ENCODE peak calls at places on chromosome 16, in ten cellular contexts. E, Q, G, B, S, C, L, W, R and H are unnamed samples.

GRCh38 chr16:31452631-31453106 is 6.6 kb upstream of the ARMC5 start:
- DNase-seq in R (peak), C (no peak), Q (no peak), E (no peak), B (no peak), G (no peak), W (no peak), L (peak), S (peak), H (no peak)

GRCh38 chr16:84979516-84979915 is 31.8 kb downstream of the ZDHHC7 start:
- DNase-seq in Q (no peak), S (no peak), C (no peak), W (no peak), E (no peak), R (no peak), B (no peak), L (no peak), G (no peak), H (no peak)

GRCh38 chr16:88857728-88858339 is 907 bp downstream of the TRAPPC2L start:
- DNase-seq in E (peak), C (peak), G (peak), S (peak), B (peak), L (peak), R (peak), W (peak), Q (no peak), H (peak)

GRCh38 chr16:20323591-20324117 is 3.7 kb downstream of the GP2 start:
- DNase-seq in R (no peak), G (no peak), B (no peak), S (no peak), Q (peak), W (no peak), L (no peak), C (no peak), E (no peak), H (no peak)

GRCh38 chr16:70805787-70806186 is 4.8 kb upstream of the VAC14 start:
- DNase-seq in C (no peak), W (no peak), E (no peak), G (no peak), Q (no peak), S (peak), B (peak), R (no peak), L (peak), H (no peak)

GRCh38 chr16:69328854-69329316 is 1.5 kb downstream of the PDF start:
- DNase-seq in G (no peak), W (no peak), C (peak), B (peak), S (no peak), L (peak), E (peak), Q (no peak), R (no peak), H (no peak)

GRCh38 chr16:349211-349610 is 3.3 kb downstream of the AXIN1 start:
- DNase-seq in Q (no peak), L (no peak), S (no peak), E (no peak), G (no peak), B (no peak), R (no peak), C (no peak), W (no peak), H (no peak)

GRCh38 chr16:22035094-22035675 is 27.3 kb downstream of the MOSMO start:
- DNase-seq in W (no peak), G (no peak), L (peak), R (no peak), Q (peak), E (peak), C (no peak), S (no peak), B (no peak), H (no peak)

GRCh38 chr16:85284138-85284897 is 172.0 kb upstream of the CIBAR2 start:
- DNase-seq in W (peak), C (no peak), S (no peak), G (no peak), B (no peak), R (no peak), E (no peak), Q (no peak), L (no peak), H (no peak)

GRCh38 chr16:9134739-9135138 is 43.3 kb downstream of the HAPSTR1 start:
- DNase-seq in R (no peak), B (peak), S (no peak), C (peak), E (peak), L (peak), Q (peak), W (peak), G (no peak), H (peak)

GRCh38 chr16:88657371-88657770 is 5.5 kb downstream of the MVD start:
- DNase-seq in B (no peak), C (no peak), S (no peak), G (no peak), W (no peak), Q (no peak), E (no peak), L (no peak), R (no peak), H (no peak)

GRCh38 chr16:85102106-85102630 is 10.1 kb downstream of the CIBAR2 start:
- DNase-seq in C (no peak), W (no peak), Q (no peak), S (no peak), E (no peak), R (no peak), B (no peak), L (no peak), G (no peak), H (no peak)

GRCh38 chr16:85485379-85485778 is 127.7 kb upstream of the GSE1 start:
- DNase-seq in G (no peak), C (no peak), E (no peak), S (no peak), L (no peak), R (no peak), Q (peak), W (no peak), B (no peak), H (no peak)

GRCh38 chr16:47016700-47017133 is 43.2 kb upstream of the DNAJA2 start:
- DNase-seq in Q (no peak), G (no peak), W (no peak), S (no peak), L (peak), E (peak), B (no peak), C (peak), R (no peak), H (no peak)

GRCh38 chr16:87375426-87376135 is 8.0 kb downstream of the FBXO31 start:
- DNase-seq in C (no peak), S (no peak), W (no peak), G (no peak), B (no peak), E (no peak), Q (no peak), R (no peak), L (peak), H (no peak)

GRCh38 chr16:69114346-69114975 is 9.0 kb downstream of the HAS3 start:
- DNase-seq in R (no peak), E (no peak), S (no peak), G (no peak), L (no peak), C (no peak), Q (no peak), B (no peak), W (no peak), H (no peak)

GRCh38 chr16:57115148-57115503 is 22.7 kb downstream of the CPNE2 start:
- DNase-seq in Q (no peak), E (no peak), C (no peak), W (no peak), R (no peak), L (peak), G (no peak), S (no peak), B (no peak), H (no peak)

GRCh38 chr16:68778551-68779231 is 41.6 kb downstream of the CDH1 start:
- DNase-seq in E (no peak), Q (peak), B (no peak), W (peak), C (no peak), R (no peak), S (no peak), G (no peak), L (no peak), H (no peak)

GRCh38 chr16:47143329-47143676 is 442 bp downstream of the NETO2 start:
- DNase-seq in L (peak), W (peak), Q (peak), C (peak), B (peak), R (no peak), G (peak), E (peak), S (no peak), H (peak)

GRCh38 chr16:67528222-67528869 is at the start of gene RIPOR1:
- DNase-seq in Q (no peak), S (no peak), G (no peak), W (peak), B (no peak), C (peak), E (peak), R (no peak), L (no peak), H (no peak)

GRCh38 chr16:1377406-1378010 is 25.8 kb downstream of the GNPTG start:
- DNase-seq in Q (no peak), G (peak), S (no peak), L (no peak), C (no peak), B (peak), E (no peak), R (no peak), W (no peak), H (no peak)

GRCh38 chr16:6558133-6558532 is 774.5 kb upstream of the RBFOX1 start:
- DNase-seq in R (no peak), E (no peak), C (no peak), L (no peak), W (peak), S (no peak), G (no peak), Q (peak), B (no peak), H (no peak)